ENCODE peak calls at places on chromosome 5, in four cellular contexts. Q, G, Z and M are unnamed samples.
A peak's percentile ranks its signal among the peaks of the same experiment; 100 is the strongest.

GRCh38 chr5:32542216-32543059 is 42.9 kb upstream of the SUB1 start:
- DNase-seq in Q (no peak), G (no peak), Z (no peak), M (no peak)

GRCh38 chr5:80782626-80783025 is 127.8 kb upstream of the DHFR start:
- DNase-seq in Q (no peak), G (no peak), Z (no peak), M (no peak)

GRCh38 chr5:39177629-39177959 is 41.8 kb downstream of the FYB1 start:
- DNase-seq in Q (no peak), G (no peak), Z (no peak), M (no peak)

GRCh38 chr5:42756630-42757601 is at the start of gene CCDC152:
- DNase-seq in Q (peak; percentile 74), G (peak; percentile 14), Z (peak; percentile 58), M (no peak)

GRCh38 chr5:43312699-43313034 is 545 bp downstream of the HMGCS1 start:
- DNase-seq in Q (no peak), G (no peak), Z (no peak), M (no peak)

GRCh38 chr5:143231426-143231825 is 172.1 kb downstream of the NR3C1 start:
- DNase-seq in Q (no peak), G (no peak), Z (no peak), M (no peak)

GRCh38 chr5:80083115-80083890 is 48.2 kb downstream of the THBS4 start:
- DNase-seq in Q (peak; percentile 76), G (peak; percentile 20), Z (peak; percentile 87), M (peak; percentile 50)

GRCh38 chr5:98933446-98934072 is 4.8 kb upstream of the CHD1 start:
- DNase-seq in Q (no peak), G (peak; percentile 19), Z (no peak), M (no peak)

GRCh38 chr5:40409600-40409999 is 270.1 kb upstream of the PTGER4 start:
- DNase-seq in Q (no peak), G (peak; percentile 40), Z (no peak), M (no peak)

GRCh38 chr5:133754575-133755169 is 142.3 kb upstream of the FSTL4 start:
- DNase-seq in Q (no peak), G (peak; percentile 56), Z (peak; percentile 63), M (no peak)

GRCh38 chr5:72857396-72857795 is 40.9 kb downstream of the TNPO1 start:
- DNase-seq in Q (no peak), G (no peak), Z (no peak), M (no peak)

GRCh38 chr5:102762095-102762534 is 7.0 kb downstream of the PAM start:
- DNase-seq in Q (no peak), G (no peak), Z (no peak), M (no peak)

GRCh38 chr5:15821506-15821905 is 321.5 kb downstream of the FBXL7 start:
- DNase-seq in Q (no peak), G (no peak), Z (no peak), M (no peak)

GRCh38 chr5:143824851-143825720 is 13.1 kb downstream of the HMHB1 start:
- DNase-seq in Q (peak; percentile 71), G (peak; percentile 85), Z (peak; percentile 88), M (peak; percentile 67)

GRCh38 chr5:23013395-23013994 is 160.4 kb upstream of the CDH12 start:
- DNase-seq in Q (no peak), G (no peak), Z (no peak), M (no peak)

GRCh38 chr5:67350185-67350584 is 153.6 kb upstream of the CD180 start:
- DNase-seq in Q (no peak), G (no peak), Z (no peak), M (no peak)

GRCh38 chr5:112957970-112958773 is 18.4 kb upstream of the DCP2 start:
- DNase-seq in Q (no peak), G (peak; percentile 86), Z (no peak), M (peak; percentile 63)

GRCh38 chr5:84393969-84394368 is 9.3 kb upstream of the EDIL3 start:
- DNase-seq in Q (no peak), G (no peak), Z (no peak), M (no peak)

GRCh38 chr5:34001231-34001935 is 6.5 kb downstream of the AMACR start:
- DNase-seq in Q (no peak), G (peak; percentile 93), Z (peak; percentile 29), M (no peak)

GRCh38 chr5:122202952-122203351 is 73.6 kb downstream of the ZNF474 start:
- DNase-seq in Q (peak; percentile 10), G (no peak), Z (no peak), M (no peak)

GRCh38 chr5:54758038-54758437 is 227.4 kb downstream of the ESM1 start:
- DNase-seq in Q (no peak), G (no peak), Z (no peak), M (no peak)

GRCh38 chr5:135395451-135395850 is 3.6 kb downstream of the MACROH2A1 start:
- DNase-seq in Q (no peak), G (no peak), Z (no peak), M (no peak)

GRCh38 chr5:3265131-3265885 is 330.3 kb upstream of the IRX1 start:
- DNase-seq in Q (no peak), G (no peak), Z (no peak), M (no peak)

GRCh38 chr5:93604119-93604963 is 21.3 kb downstream of the NR2F1 start:
- DNase-seq in Q (peak; percentile 47), G (no peak), Z (peak; percentile 74), M (no peak)

GRCh38 chr5:143494162-143494561 is 90.7 kb upstream of the NR3C1 start:
- DNase-seq in Q (no peak), G (no peak), Z (no peak), M (no peak)

GRCh38 chr5:137004279-137004678 is 494.8 kb downstream of the SPOCK1 start:
- DNase-seq in Q (no peak), G (no peak), Z (no peak), M (no peak)

GRCh38 chr5:132653716-132654115 is 4.3 kb upstream of the IL13 start:
- DNase-seq in Q (no peak), G (no peak), Z (peak; percentile 33), M (no peak)

GRCh38 chr5:127003798-127004495 is 26.4 kb downstream of the MARCHF3 start:
- DNase-seq in Q (no peak), G (peak; percentile 41), Z (no peak), M (no peak)

GRCh38 chr5:3348576-3349535 is 246.8 kb upstream of the IRX1 start:
- DNase-seq in Q (no peak), G (no peak), Z (no peak), M (no peak)

DNA sequence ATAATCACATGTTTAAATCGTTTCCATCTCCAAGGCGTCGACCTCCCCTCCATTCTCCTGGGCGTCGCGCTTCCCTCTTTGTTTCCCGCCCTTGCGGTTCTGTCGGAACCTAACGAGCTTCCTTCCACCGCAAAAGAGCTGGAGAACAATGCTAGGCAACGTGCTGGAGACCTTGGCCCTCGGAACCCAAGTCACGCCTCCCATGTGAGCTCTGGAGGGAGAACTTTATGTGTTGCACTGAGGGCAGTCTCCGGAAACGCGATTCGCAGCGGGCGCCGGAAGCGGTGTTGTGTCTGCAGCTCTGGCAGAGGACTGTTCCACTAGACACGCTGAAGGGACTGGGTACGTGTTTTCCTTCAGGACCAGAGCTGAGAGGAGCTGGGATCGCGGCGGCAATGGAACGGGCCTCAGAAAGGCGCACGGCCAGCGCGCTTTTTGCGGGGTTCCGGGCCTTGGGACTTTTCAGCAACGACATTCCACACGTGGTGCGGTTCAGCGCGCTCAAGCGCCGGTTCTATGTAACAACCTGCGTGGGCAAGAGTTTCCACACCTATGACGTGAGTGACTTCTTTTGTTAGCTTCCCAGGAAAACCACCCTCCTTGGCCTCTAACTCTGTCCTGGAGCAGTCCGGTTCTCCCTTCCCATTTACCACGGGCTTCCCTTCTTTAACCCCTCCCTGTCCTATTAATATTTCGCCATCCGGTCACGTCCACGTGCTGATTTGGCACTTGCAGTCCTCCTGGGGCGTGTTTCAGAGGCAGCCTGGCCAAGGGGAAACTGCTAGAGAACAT is at the start of gene WDR36:
- DNase-seq in Q (peak; percentile 84), G (peak; percentile 92), Z (peak; percentile 91), M (peak; percentile 88)
- H3K4me1 ChIP-seq in Q (peaks cover 8% of the 10 kb centered on the region), G (peaks cover 22% of the 10 kb centered on the region), Z (peaks cover 5% of the 10 kb centered on the region), M (peaks cover 10% of the 10 kb centered on the region)

GRCh38 chr5:171158581-171158980 is 150.5 kb upstream of the TLX3 start:
- DNase-seq in Q (no peak), G (no peak), Z (no peak), M (no peak)

GRCh38 chr5:171157775-171158174 is 151.3 kb upstream of the TLX3 start:
- DNase-seq in Q (peak; percentile 77), G (no peak), Z (no peak), M (no peak)

GRCh38 chr5:171152382-171152781 is 156.7 kb upstream of the TLX3 start:
- DNase-seq in Q (peak; percentile 17), G (no peak), Z (peak; percentile 6), M (no peak)

GRCh38 chr5:171155621-171156020 is 153.4 kb upstream of the TLX3 start:
- DNase-seq in Q (no peak), G (no peak), Z (no peak), M (no peak)

GRCh38 chr5:171157233-171157632 is 151.8 kb upstream of the TLX3 start:
- DNase-seq in Q (no peak), G (no peak), Z (no peak), M (no peak)
- H3K4me1 ChIP-seq in Q (peaks cover 11% of the 10 kb centered on the region), G (no peaks in the 10 kb centered on the region), Z (peaks cover 6% of the 10 kb centered on the region), M (no peaks in the 10 kb centered on the region)

DNA sequence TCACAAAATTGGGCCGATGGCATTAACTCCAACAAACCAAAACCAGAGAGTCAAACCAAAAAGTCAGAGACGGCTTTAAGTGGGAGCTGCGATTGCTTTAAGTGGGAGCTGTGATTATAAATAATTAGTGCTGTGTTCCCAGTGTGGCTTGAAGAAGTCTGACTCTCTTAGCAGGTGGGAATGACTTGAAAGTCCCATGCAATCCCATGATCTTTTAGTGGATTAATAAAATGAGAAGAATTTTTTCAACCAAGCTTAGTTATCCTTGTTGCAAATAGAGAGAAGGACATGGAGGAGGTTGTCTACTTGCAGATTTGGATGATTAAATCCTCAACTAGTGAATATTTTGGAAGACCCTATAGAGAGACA is 68.5 kb downstream of the MYO10 start:
- DNase-seq in Q (no peak), G (no peak), Z (no peak), M (no peak)
- H3K4me1 ChIP-seq in Q (peaks cover 24% of the 10 kb centered on the region), G (peaks cover 32% of the 10 kb centered on the region), Z (peaks cover 46% of the 10 kb centered on the region), M (no peaks in the 10 kb centered on the region)

GRCh38 chr5:1013948-1014301 is 5.3 kb downstream of the NKD2 start:
- DNase-seq in Q (no peak), G (no peak), Z (no peak), M (no peak)

GRCh38 chr5:1014346-1014745 is 5.7 kb downstream of the NKD2 start:
- DNase-seq in Q (no peak), G (no peak), Z (no peak), M (no peak)

GRCh38 chr5:1012900-1013237 is 4.3 kb downstream of the NKD2 start:
- DNase-seq in Q (no peak), G (no peak), Z (no peak), M (no peak)

GRCh38 chr5:1012316-1012841 is 3.8 kb downstream of the NKD2 start:
- DNase-seq in Q (no peak), G (no peak), Z (no peak), M (no peak)

DNA sequence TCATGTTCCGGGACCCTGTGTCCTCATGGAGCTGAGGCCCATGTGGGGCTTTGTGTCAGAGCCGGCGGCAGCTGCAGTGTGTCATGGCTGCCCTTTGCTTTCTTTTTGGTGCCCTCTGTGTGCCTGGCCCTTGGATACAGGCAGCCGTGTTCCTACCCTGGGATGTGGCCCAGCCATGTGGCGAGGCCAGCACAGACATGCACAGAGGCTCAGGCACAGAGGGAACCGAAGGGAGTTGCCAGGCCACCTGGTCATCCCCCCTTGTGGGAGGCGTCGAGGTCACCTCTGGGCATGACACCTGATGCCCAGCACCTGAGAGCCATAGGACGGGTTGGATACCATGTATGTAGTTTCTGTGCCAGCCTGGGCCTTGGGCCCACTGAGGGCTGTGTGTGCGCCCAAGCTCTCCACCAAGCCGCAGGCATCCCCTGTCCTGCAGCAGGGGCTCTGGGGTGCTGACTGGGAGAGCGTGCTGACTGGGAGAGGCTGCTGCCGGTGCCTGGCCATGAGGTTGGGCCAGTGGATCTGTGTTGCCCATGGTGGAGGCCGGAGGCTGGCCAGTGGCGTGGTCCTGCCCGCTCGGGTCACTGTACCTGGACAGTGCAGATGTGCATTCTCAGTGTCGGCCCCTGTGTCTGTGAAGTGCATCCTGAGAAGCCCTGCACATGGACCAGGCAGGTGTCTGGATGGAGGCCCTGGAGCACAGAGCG is 4.8 kb downstream of the NKD2 start:
- DNase-seq in Q (no peak), G (no peak), Z (no peak), M (no peak)
- H3K4me1 ChIP-seq in Q (no peaks in the 10 kb centered on the region), G (peaks cover 24% of the 10 kb centered on the region), Z (peaks cover 14% of the 10 kb centered on the region), M (no peaks in the 10 kb centered on the region)